ENCODE peak calls at places on chromosomes 12 and 14, in ten cellular contexts. U, C, Q, O, I, P, E, Z, V and J are unnamed samples.

GRCh38 chr12:101697930-101698781 is 716 bp downstream of the CHPT1 start:
- DNase-seq in Z (peak), U (peak), I (no peak), Q (peak), V (no peak), P (peak), E (peak), C (peak), O (peak), J (peak)

GRCh38 chr14:105013150-105013787 is 7.6 kb downstream of the CDCA4 start:
- DNase-seq in Q (no peak), P (no peak), C (no peak), Z (peak), U (no peak), O (no peak), I (no peak), E (peak), V (no peak), J (no peak)

GRCh38 chr12:124927325-124928094 is 13.1 kb upstream of the UBC start:
- DNase-seq in O (peak), P (peak), V (peak), U (peak), Z (peak), E (peak), I (peak), C (peak), Q (peak), J (peak)

GRCh38 chr14:74405663-74406062 is 20.3 kb downstream of the SYNDIG1L start:
- DNase-seq in Z (no peak), O (no peak), C (no peak), I (no peak), E (no peak), V (no peak), U (no peak), P (no peak), Q (no peak), J (no peak)

GRCh38 chr12:106861984-106862894 is 87.8 kb downstream of the RIC8B start:
- DNase-seq in Q (peak), Z (no peak), I (no peak), E (no peak), C (peak), P (no peak), O (no peak), V (no peak), U (no peak), J (no peak)

GRCh38 chr14:102929349-102930137 is 7.1 kb downstream of the AMN start:
- DNase-seq in P (no peak), O (no peak), Z (no peak), I (no peak), C (no peak), Q (no peak), U (no peak), V (no peak), E (no peak), J (no peak)

GRCh38 chr14:62436256-62436655 is 609.0 kb downstream of the KCNH5 start:
- DNase-seq in O (no peak), Z (no peak), C (no peak), V (no peak), P (no peak), Q (peak), I (no peak), U (no peak), E (no peak), J (no peak)

GRCh38 chr12:75666126-75666979 is 154.9 kb upstream of the KRR1 start:
- DNase-seq in P (no peak), Z (no peak), I (no peak), C (no peak), V (no peak), U (no peak), O (no peak), E (no peak), Q (peak), J (no peak)

GRCh38 chr12:107632246-107632645 is 53.4 kb upstream of the PWP1 start:
- DNase-seq in P (no peak), Q (peak), O (no peak), V (no peak), E (no peak), I (no peak), C (no peak), U (no peak), Z (no peak), J (no peak)

GRCh38 chr14:36857136-36857535 is 195.5 kb downstream of the PAX9 start:
- DNase-seq in Z (no peak), E (no peak), O (no peak), I (no peak), U (no peak), Q (no peak), C (no peak), P (no peak), V (peak), J (no peak)

GRCh38 chr12:76183459-76184186 is 99.1 kb upstream of the NAP1L1 start:
- DNase-seq in O (no peak), E (no peak), I (no peak), Z (no peak), U (peak), Q (peak), C (peak), V (no peak), P (no peak), J (no peak)

GRCh38 chr12:116977465-116978380 is 67.0 kb downstream of the FBXW8 start:
- DNase-seq in Q (no peak), V (no peak), E (no peak), O (no peak), Z (peak), C (no peak), I (no peak), P (no peak), U (no peak), J (no peak)

GRCh38 chr12:118103231-118103600 is 595 bp downstream of the VSIG10 start:
- DNase-seq in O (no peak), I (no peak), Z (no peak), E (peak), U (no peak), V (no peak), P (peak), Q (peak), C (peak), J (peak)

GRCh38 chr14:93981316-93981715 is 4.9 kb upstream of the ASB2 start:
- DNase-seq in V (no peak), P (no peak), I (no peak), U (no peak), O (no peak), E (no peak), C (no peak), Z (no peak), Q (no peak), J (no peak)

GRCh38 chr14:77003960-77004710 is 24.4 kb downstream of the IRF2BPL start:
- DNase-seq in E (no peak), Q (peak), O (no peak), U (no peak), P (no peak), V (no peak), C (no peak), I (no peak), Z (no peak), J (no peak)

GRCh38 chr14:72780771-72781170 is 113.1 kb downstream of the DPF3 start:
- DNase-seq in Z (no peak), I (no peak), O (no peak), Q (peak), U (no peak), V (no peak), P (no peak), C (peak), E (no peak), J (no peak)

GRCh38 chr12:124921200-124922008 is 7.0 kb upstream of the UBC start:
- DNase-seq in I (peak), O (no peak), U (peak), V (peak), C (peak), P (no peak), E (peak), Q (peak), Z (peak), J (peak)